ENCODE peak calls at places on chromosomes 12 and 14, in nine cellular contexts. I, B, P, D, O, U, R, F and Q are unnamed samples.

GRCh38 chr14:89251066-89251465 is 166.0 kb downstream of the FOXN3 start:
- DNase-seq in I (no peak), B (no peak), P (no peak), D (no peak), O (no peak), U (no peak), R (no peak), F (no peak), Q (no peak)

GRCh38 chr12:65756956-65757511 is 67.2 kb upstream of the HMGA2 start:
- DNase-seq in I (no peak), B (no peak), P (no peak), D (no peak), O (no peak), U (no peak), R (no peak), F (no peak), Q (no peak)

GRCh38 chr12:2295941-2296461 is 243.2 kb downstream of the CACNA1C start:
- DNase-seq in I (no peak), B (no peak), P (peak; percentile 70), D (no peak), O (no peak), U (no peak), R (no peak), F (no peak), Q (no peak)

GRCh38 chr12:113422030-113422900 is at the start of gene SDSL:
- DNase-seq in I (no peak), B (peak; percentile 49), P (no peak), D (no peak), O (peak; percentile 80), U (peak; percentile 66), R (peak; percentile 85), F (peak; percentile 48), Q (peak; percentile 41)

GRCh38 chr14:102213984-102214658 is 74.4 kb downstream of the WDR20 start:
- DNase-seq in I (no peak), B (no peak), P (no peak), D (no peak), O (no peak), U (no peak), R (no peak), F (no peak), Q (no peak)

GRCh38 chr14:53640695-53641094 is 315.9 kb downstream of the BMP4 start:
- DNase-seq in I (no peak), B (no peak), P (no peak), D (no peak), O (no peak), U (no peak), R (peak; percentile 19), F (no peak), Q (no peak)

GRCh38 chr14:68476212-68476964 is 316.5 kb downstream of the ZFP36L1 start:
- DNase-seq in I (no peak), B (no peak), P (peak; percentile 85), D (no peak), O (peak; percentile 92), U (peak; percentile 90), R (peak; percentile 85), F (no peak), Q (peak; percentile 40)

GRCh38 chr12:93908846-93909592 is 231.8 kb downstream of the CRADD start:
- DNase-seq in I (no peak), B (no peak), P (no peak), D (no peak), O (no peak), U (peak; percentile 45), R (no peak), F (no peak), Q (no peak)

GRCh38 chr12:10364839-10365681 is 24.8 kb downstream of the KLRK1 start:
- DNase-seq in I (no peak), B (peak; percentile 72), P (peak; percentile 82), D (peak; percentile 7), O (peak; percentile 77), U (peak; percentile 49), R (peak; percentile 87), F (peak; percentile 71), Q (peak; percentile 35)

GRCh38 chr12:15273896-15274295 is 48.4 kb upstream of the PTPRO start:
- DNase-seq in I (no peak), B (no peak), P (no peak), D (no peak), O (no peak), U (no peak), R (no peak), F (no peak), Q (no peak)

GRCh38 chr12:50084775-50085614 is at the start of gene SMARCD1:
- DNase-seq in I (peak; percentile 86), B (peak; percentile 90), P (peak; percentile 81), D (peak; percentile 39), O (peak; percentile 95), U (peak; percentile 95), R (peak; percentile 92), F (peak; percentile 81), Q (peak; percentile 82)

GRCh38 chr14:100546051-100546443 is 41.2 kb downstream of the BEGAIN start:
- DNase-seq in I (no peak), B (no peak), P (no peak), D (no peak), O (no peak), U (no peak), R (no peak), F (no peak), Q (no peak)

GRCh38 chr14:91903070-91903469 is 35.7 kb upstream of the TC2N start:
- DNase-seq in I (no peak), B (no peak), P (no peak), D (no peak), O (no peak), U (no peak), R (no peak), F (no peak), Q (no peak)

GRCh38 chr12:7667025-7667575 is 1.4 kb upstream of the APOBEC1 start:
- DNase-seq in I (no peak), B (no peak), P (no peak), D (no peak), O (no peak), U (no peak), R (no peak), F (peak; percentile 19), Q (no peak)
- TF ChIP-seq CTCF in I (peak; percentile 46), B (no peak), P (no peak), D (no peak), O (no peak), U (no peak), R (no peak), F (peak; percentile 52), Q (no peak)

DNA sequence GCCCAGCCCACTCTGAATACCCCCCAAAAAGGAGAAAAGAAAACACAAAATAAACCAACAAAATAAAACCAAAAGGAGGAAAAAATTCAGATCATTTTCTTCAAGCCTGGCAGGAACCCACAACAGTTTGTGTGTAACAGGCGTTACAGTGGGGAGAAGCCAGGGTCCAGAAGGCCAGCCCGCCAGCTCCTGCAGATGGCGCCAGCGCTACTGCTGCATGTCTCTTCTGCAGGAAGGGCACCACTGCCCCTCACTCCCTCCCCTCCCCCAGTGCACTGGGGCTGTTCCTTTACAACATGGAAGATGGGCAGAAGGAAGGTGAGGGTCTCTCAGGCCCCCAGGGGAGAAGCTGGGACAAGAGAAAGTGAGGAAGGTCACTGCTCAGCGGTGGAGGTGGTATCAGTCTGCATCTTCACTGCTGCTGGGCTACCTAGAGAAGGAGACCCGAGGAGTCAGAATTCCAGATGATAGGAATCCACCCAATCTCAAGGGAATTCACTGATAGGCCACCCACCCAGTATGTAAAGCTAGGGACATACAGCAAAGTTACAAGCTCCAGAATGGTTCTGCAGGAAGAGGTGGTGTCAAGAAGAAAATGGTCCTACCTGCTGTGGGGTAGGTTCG is 2.3 kb upstream of the NOP2 start:
- DNase-seq in I (peak; percentile 56), B (no peak), P (no peak), D (no peak), O (peak; percentile 46), U (no peak), R (peak; percentile 69), F (peak; percentile 37), Q (peak; percentile 37)
- TF ChIP-seq CTCF in I (peak; percentile 66), B (peak; percentile 34), P (peak; percentile 61), D (no peak), O (no peak), U (no peak), R (peak; percentile 15), F (peak; percentile 82), Q (no peak)

DNA sequence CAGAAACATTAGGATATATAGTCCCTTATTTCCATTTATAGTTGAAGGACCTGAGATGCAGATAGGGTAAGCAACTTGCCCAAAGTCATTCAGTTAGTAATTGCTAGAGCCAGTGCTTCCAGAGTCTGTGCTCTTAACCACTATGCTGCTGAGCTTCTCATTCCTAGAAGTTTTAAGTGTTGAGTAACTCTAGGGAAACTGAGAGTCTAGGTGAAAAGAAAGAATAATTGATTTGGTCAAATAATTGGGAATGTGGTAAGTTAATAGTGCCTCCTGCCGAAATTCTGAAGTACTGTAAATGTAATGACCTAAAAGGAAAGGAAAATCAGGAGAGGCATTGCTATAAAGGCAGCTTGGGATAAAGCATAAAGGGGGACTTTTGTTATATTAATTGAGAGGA is 14.1 kb downstream of the PYROXD1 start:
- DNase-seq in I (no peak), B (no peak), P (peak; percentile 0), D (no peak), O (no peak), U (no peak), R (no peak), F (no peak), Q (no peak)
- TF ChIP-seq CTCF in I (peak; percentile 38), B (no peak), P (no peak), D (no peak), O (no peak), U (no peak), R (no peak), F (peak; percentile 56), Q (no peak)

DNA sequence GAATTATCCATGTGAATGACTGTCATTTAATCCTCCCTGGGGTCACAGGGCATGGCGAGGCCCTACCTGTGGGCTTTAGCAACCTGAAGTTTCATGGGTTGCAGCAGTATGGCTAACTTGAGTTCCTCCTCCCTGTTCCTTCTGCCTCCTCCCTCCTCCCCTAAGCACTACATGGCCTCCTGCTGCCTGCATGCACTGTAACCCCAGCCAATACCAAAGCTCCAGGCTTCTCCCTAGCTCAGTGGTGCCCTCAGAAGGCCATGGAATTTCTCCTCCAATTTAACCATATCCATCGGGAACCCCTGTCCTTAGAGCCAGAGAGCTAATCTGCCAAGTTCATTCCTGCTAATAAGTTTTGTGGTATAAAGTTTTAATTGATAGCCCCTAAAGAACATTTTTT is 95.1 kb downstream of the NT5DC3 start:
- DNase-seq in I (no peak), B (no peak), P (no peak), D (no peak), O (no peak), U (no peak), R (no peak), F (peak; percentile 7), Q (no peak)
- TF ChIP-seq CTCF in I (no peak), B (no peak), P (no peak), D (no peak), O (no peak), U (no peak), R (no peak), F (peak; percentile 17), Q (no peak)

GRCh38 chr12:48972213-48973021 is 882 bp upstream of the WNT10B start:
- DNase-seq in I (no peak), B (no peak), P (no peak), D (no peak), O (no peak), U (no peak), R (no peak), F (no peak), Q (no peak)
- TF ChIP-seq CTCF in I (no peak), B (no peak), P (no peak), D (no peak), O (no peak), U (no peak), R (no peak), F (no peak), Q (no peak)